ENCODE peak calls at places on chromosomes 11 and 22, in seven cellular contexts. One of them, this sample, is unnamed.

GRCh38 chr22:43136255-43136654 is 6.9 kb downstream of the MCAT start:
- DNase-seq in H7: peak
- DNase-seq in left ventricle myocardium inferior: peak
- DNase-seq in Daoy: peak
- DNase-seq in T-helper 2 cell: peak
- DNase-seq in naive thymus-derived CD8-positive, alpha-beta T cell: peak
- DNase-seq in NCI-H345: no peak
- DNase-seq in this sample: peak

GRCh38 chr11:61917357-61918109 is at the start of gene RAB3IL1:
- DNase-seq in H7: peak
- DNase-seq in left ventricle myocardium inferior: peak
- DNase-seq in Daoy: peak
- DNase-seq in T-helper 2 cell: no peak
- DNase-seq in naive thymus-derived CD8-positive, alpha-beta T cell: no peak
- DNase-seq in NCI-H345: peak
- DNase-seq in this sample: no peak

GRCh38 chr11:6824461-6824860 is 21.0 kb upstream of the OR10A5 start:
- DNase-seq in H7: no peak
- DNase-seq in left ventricle myocardium inferior: no peak
- DNase-seq in Daoy: no peak
- DNase-seq in T-helper 2 cell: no peak
- DNase-seq in naive thymus-derived CD8-positive, alpha-beta T cell: no peak
- DNase-seq in NCI-H345: no peak
- DNase-seq in this sample: no peak

GRCh38 chr11:68724293-68724692 is 27.0 kb downstream of the TESMIN start:
- DNase-seq in H7: no peak
- DNase-seq in left ventricle myocardium inferior: no peak
- DNase-seq in Daoy: no peak
- DNase-seq in T-helper 2 cell: no peak
- DNase-seq in naive thymus-derived CD8-positive, alpha-beta T cell: no peak
- DNase-seq in NCI-H345: no peak
- DNase-seq in this sample: no peak

GRCh38 chr11:18171377-18172000 is 1.1 kb upstream of the MRGPRX4 start:
- DNase-seq in H7: peak
- DNase-seq in left ventricle myocardium inferior: no peak
- DNase-seq in Daoy: peak
- DNase-seq in T-helper 2 cell: peak
- DNase-seq in naive thymus-derived CD8-positive, alpha-beta T cell: no peak
- DNase-seq in NCI-H345: peak
- DNase-seq in this sample: peak

GRCh38 chr11:66996609-66997273 is 21.6 kb downstream of the C11orf86 start:
- DNase-seq in H7: no peak
- DNase-seq in left ventricle myocardium inferior: peak
- DNase-seq in Daoy: peak
- DNase-seq in T-helper 2 cell: no peak
- DNase-seq in naive thymus-derived CD8-positive, alpha-beta T cell: no peak
- DNase-seq in NCI-H345: no peak
- DNase-seq in this sample: peak

GRCh38 chr11:46389450-46390330 is 1.9 kb downstream of the CHRM4 start:
- DNase-seq in H7: peak
- DNase-seq in left ventricle myocardium inferior: peak
- DNase-seq in Daoy: peak
- DNase-seq in T-helper 2 cell: peak
- DNase-seq in naive thymus-derived CD8-positive, alpha-beta T cell: no peak
- DNase-seq in NCI-H345: peak
- DNase-seq in this sample: peak

GRCh38 chr11:9855579-9856260 is 191.8 kb downstream of the SWAP70 start:
- DNase-seq in H7: no peak
- DNase-seq in left ventricle myocardium inferior: no peak
- DNase-seq in Daoy: no peak
- DNase-seq in T-helper 2 cell: no peak
- DNase-seq in naive thymus-derived CD8-positive, alpha-beta T cell: no peak
- DNase-seq in NCI-H345: no peak
- DNase-seq in this sample: no peak

GRCh38 chr11:120883404-120884135 is 140.3 kb upstream of the TBCEL start:
- DNase-seq in H7: peak
- DNase-seq in left ventricle myocardium inferior: peak
- DNase-seq in Daoy: peak
- DNase-seq in T-helper 2 cell: no peak
- DNase-seq in naive thymus-derived CD8-positive, alpha-beta T cell: no peak
- DNase-seq in NCI-H345: no peak
- DNase-seq in this sample: no peak

GRCh38 chr11:65183201-65183891 is 1.6 kb downstream of the CAPN1 start:
- DNase-seq in H7: peak
- DNase-seq in left ventricle myocardium inferior: no peak
- DNase-seq in Daoy: no peak
- DNase-seq in T-helper 2 cell: no peak
- DNase-seq in naive thymus-derived CD8-positive, alpha-beta T cell: no peak
- DNase-seq in NCI-H345: no peak
- DNase-seq in this sample: no peak

GRCh38 chr11:114135737-114136151 is 76.2 kb downstream of the ZBTB16 start:
- DNase-seq in H7: peak
- DNase-seq in left ventricle myocardium inferior: no peak
- DNase-seq in Daoy: peak
- DNase-seq in T-helper 2 cell: no peak
- DNase-seq in naive thymus-derived CD8-positive, alpha-beta T cell: no peak
- DNase-seq in NCI-H345: no peak
- DNase-seq in this sample: no peak

GRCh38 chr11:116342148-116342547 is 430.6 kb downstream of the BUD13 start:
- DNase-seq in H7: no peak
- DNase-seq in left ventricle myocardium inferior: no peak
- DNase-seq in Daoy: no peak
- DNase-seq in T-helper 2 cell: no peak
- DNase-seq in naive thymus-derived CD8-positive, alpha-beta T cell: no peak
- DNase-seq in NCI-H345: no peak
- DNase-seq in this sample: peak

GRCh38 chr11:16610738-16611388 is 127.6 kb upstream of the C11orf58 start:
- DNase-seq in H7: peak
- DNase-seq in left ventricle myocardium inferior: no peak
- DNase-seq in Daoy: no peak
- DNase-seq in T-helper 2 cell: no peak
- DNase-seq in naive thymus-derived CD8-positive, alpha-beta T cell: no peak
- DNase-seq in NCI-H345: no peak
- DNase-seq in this sample: no peak

GRCh38 chr22:30944986-30945385 is 23.6 kb downstream of the MORC2 start:
- DNase-seq in H7: no peak
- DNase-seq in left ventricle myocardium inferior: no peak
- DNase-seq in Daoy: no peak
- DNase-seq in T-helper 2 cell: no peak
- DNase-seq in naive thymus-derived CD8-positive, alpha-beta T cell: no peak
- DNase-seq in NCI-H345: no peak
- DNase-seq in this sample: no peak

GRCh38 chr11:102733232-102733875 is 8.6 kb upstream of the MMP8 start:
- DNase-seq in H7: peak
- DNase-seq in left ventricle myocardium inferior: peak
- DNase-seq in Daoy: peak
- DNase-seq in T-helper 2 cell: peak
- DNase-seq in naive thymus-derived CD8-positive, alpha-beta T cell: no peak
- DNase-seq in NCI-H345: peak
- DNase-seq in this sample: peak

GRCh38 chr11:106238704-106239360 is 161.4 kb downstream of the AASDHPPT start:
- DNase-seq in H7: no peak
- DNase-seq in left ventricle myocardium inferior: no peak
- DNase-seq in Daoy: no peak
- DNase-seq in T-helper 2 cell: no peak
- DNase-seq in naive thymus-derived CD8-positive, alpha-beta T cell: no peak
- DNase-seq in NCI-H345: no peak
- DNase-seq in this sample: no peak

This sample was measured in HepG2.